ENCODE peak calls at places on chromosomes 1 and 21, in seven cellular contexts. One of them, this sample, is unnamed.

GRCh38 chr1:67618285-67619018 is 66.5 kb upstream of the GADD45A start:
- DNase-seq in A549: peak; percentile 50
- DNase-seq in SK-N-SH: no peak
- DNase-seq in K562: no peak
- DNase-seq in HCT116: no peak
- DNase-seq in GM23338: no peak
- DNase-seq in HepG2: no peak
- DNase-seq in this sample: no peak

GRCh38 chr1:4794020-4794780 is 139.8 kb downstream of the AJAP1 start:
- DNase-seq in A549: no peak
- DNase-seq in SK-N-SH: peak; percentile 66
- DNase-seq in K562: no peak
- DNase-seq in HCT116: no peak
- DNase-seq in GM23338: no peak
- DNase-seq in HepG2: no peak
- DNase-seq in this sample: no peak

GRCh38 chr1:41650176-41650519 is 165.7 kb upstream of the EDN2 start:
- DNase-seq in A549: no peak
- DNase-seq in SK-N-SH: no peak
- DNase-seq in K562: no peak
- DNase-seq in HCT116: no peak
- DNase-seq in GM23338: no peak
- DNase-seq in HepG2: no peak
- DNase-seq in this sample: no peak

GRCh38 chr1:247332901-247333361 is 1.3 kb upstream of the ZNF496 start:
- DNase-seq in A549: no peak
- DNase-seq in SK-N-SH: no peak
- DNase-seq in K562: peak; percentile 48
- DNase-seq in HCT116: no peak
- DNase-seq in GM23338: peak; percentile 30
- DNase-seq in HepG2: no peak
- DNase-seq in this sample: no peak

GRCh38 chr1:63777286-63777685 is 3.5 kb downstream of the ROR1 start:
- DNase-seq in A549: no peak
- DNase-seq in SK-N-SH: no peak
- DNase-seq in K562: no peak
- DNase-seq in HCT116: no peak
- DNase-seq in GM23338: no peak
- DNase-seq in HepG2: no peak
- DNase-seq in this sample: no peak

GRCh38 chr1:166090244-166090643 is 76.6 kb downstream of the FAM78B start:
- DNase-seq in A549: no peak
- DNase-seq in SK-N-SH: no peak
- DNase-seq in K562: no peak
- DNase-seq in HCT116: no peak
- DNase-seq in GM23338: peak; percentile 15
- DNase-seq in HepG2: no peak
- DNase-seq in this sample: no peak

GRCh38 chr21:45910548-45911221 is 70.9 kb upstream of the COL6A1 start:
- DNase-seq in A549: no peak
- DNase-seq in SK-N-SH: peak; percentile 89
- DNase-seq in K562: no peak
- DNase-seq in HCT116: no peak
- DNase-seq in GM23338: no peak
- DNase-seq in HepG2: no peak
- DNase-seq in this sample: no peak

GRCh38 chr21:38925923-38926322 is 120.2 kb downstream of the ETS2 start:
- DNase-seq in A549: no peak
- DNase-seq in SK-N-SH: no peak
- DNase-seq in K562: no peak
- DNase-seq in HCT116: no peak
- DNase-seq in GM23338: no peak
- DNase-seq in HepG2: no peak
- DNase-seq in this sample: no peak

GRCh38 chr1:201791775-201792166 is 37.2 kb upstream of the IPO9 start:
- DNase-seq in A549: no peak
- DNase-seq in SK-N-SH: peak; percentile 38
- DNase-seq in K562: no peak
- DNase-seq in HCT116: no peak
- DNase-seq in GM23338: no peak
- DNase-seq in HepG2: no peak
- DNase-seq in this sample: no peak

GRCh38 chr21:43608225-43608624 is 51.1 kb downstream of the HSF2BP start:
- DNase-seq in A549: no peak
- DNase-seq in SK-N-SH: no peak
- DNase-seq in K562: no peak
- DNase-seq in HCT116: no peak
- DNase-seq in GM23338: no peak
- DNase-seq in HepG2: no peak
- DNase-seq in this sample: no peak

GRCh38 chr1:29645586-29645985 is 409.3 kb downstream of the PTPRU start:
- DNase-seq in A549: no peak
- DNase-seq in SK-N-SH: no peak
- DNase-seq in K562: no peak
- DNase-seq in HCT116: no peak
- DNase-seq in GM23338: no peak
- DNase-seq in HepG2: no peak
- DNase-seq in this sample: no peak

GRCh38 chr21:16193758-16194606 is 464.2 kb downstream of the USP25 start:
- DNase-seq in A549: peak; percentile 81
- DNase-seq in SK-N-SH: no peak
- DNase-seq in K562: no peak
- DNase-seq in HCT116: no peak
- DNase-seq in GM23338: peak; percentile 77
- DNase-seq in HepG2: no peak
- DNase-seq in this sample: peak; percentile 81

GRCh38 chr1:186974774-186975181 is 146.0 kb downstream of the PLA2G4A start:
- DNase-seq in A549: peak; percentile 42
- DNase-seq in SK-N-SH: peak; percentile 7
- DNase-seq in K562: no peak
- DNase-seq in HCT116: no peak
- DNase-seq in GM23338: no peak
- DNase-seq in HepG2: no peak
- DNase-seq in this sample: no peak

GRCh38 chr1:56459260-56459659 is 120.1 kb downstream of the PLPP3 start:
- DNase-seq in A549: no peak
- DNase-seq in SK-N-SH: no peak
- DNase-seq in K562: no peak
- DNase-seq in HCT116: no peak
- DNase-seq in GM23338: no peak
- DNase-seq in HepG2: no peak
- DNase-seq in this sample: no peak

GRCh38 chr1:111127923-111128643 is 11.8 kb downstream of the DRAM2 start:
- DNase-seq in A549: no peak
- DNase-seq in SK-N-SH: no peak
- DNase-seq in K562: no peak
- DNase-seq in HCT116: no peak
- DNase-seq in GM23338: no peak
- DNase-seq in HepG2: no peak
- DNase-seq in this sample: peak; percentile 54

GRCh38 chr21:38905328-38905727 is 99.6 kb downstream of the ETS2 start:
- DNase-seq in A549: no peak
- DNase-seq in SK-N-SH: no peak
- DNase-seq in K562: no peak
- DNase-seq in HCT116: no peak
- DNase-seq in GM23338: peak; percentile 21
- DNase-seq in HepG2: no peak
- DNase-seq in this sample: no peak

GRCh38 chr1:179087665-179088064 is 5.8 kb downstream of the TOR3A start:
- DNase-seq in A549: no peak
- DNase-seq in SK-N-SH: no peak
- DNase-seq in K562: peak; percentile 39
- DNase-seq in HCT116: no peak
- DNase-seq in GM23338: peak; percentile 90
- DNase-seq in HepG2: no peak
- DNase-seq in this sample: no peak

GRCh38 chr1:157035121-157035520 is 10.4 kb downstream of the ARHGEF11 start:
- DNase-seq in A549: no peak
- DNase-seq in SK-N-SH: no peak
- DNase-seq in K562: no peak
- DNase-seq in HCT116: no peak
- DNase-seq in GM23338: no peak
- DNase-seq in HepG2: no peak
- DNase-seq in this sample: no peak

GRCh38 chr1:5798151-5798730 is 194.0 kb downstream of the NPHP4 start:
- DNase-seq in A549: no peak
- DNase-seq in SK-N-SH: peak; percentile 42
- DNase-seq in K562: no peak
- DNase-seq in HCT116: no peak
- DNase-seq in GM23338: no peak
- DNase-seq in HepG2: peak; percentile 55
- DNase-seq in this sample: no peak

GRCh38 chr1:241639653-241640148 is 468 bp downstream of the CHML start:
- DNase-seq in A549: peak; percentile 67
- DNase-seq in SK-N-SH: peak; percentile 78
- DNase-seq in K562: peak; percentile 68
- DNase-seq in HCT116: no peak
- DNase-seq in GM23338: peak; percentile 65
- DNase-seq in HepG2: peak; percentile 38
- DNase-seq in this sample: no peak

GRCh38 chr1:11681071-11681771 is at the start of gene MAD2L2:
- DNase-seq in A549: peak; percentile 73
- DNase-seq in SK-N-SH: peak; percentile 97
- DNase-seq in K562: peak; percentile 99
- DNase-seq in HCT116: peak; percentile 58
- DNase-seq in GM23338: peak; percentile 91
- DNase-seq in HepG2: peak; percentile 47
- DNase-seq in this sample: peak; percentile 77

GRCh38 chr21:39387461-39388037 is 38.7 kb upstream of the HMGN1 start:
- DNase-seq in A549: peak; percentile 88
- DNase-seq in SK-N-SH: peak; percentile 99
- DNase-seq in K562: peak; percentile 99
- DNase-seq in HCT116: peak; percentile 60
- DNase-seq in GM23338: peak; percentile 96
- DNase-seq in HepG2: peak; percentile 83
- DNase-seq in this sample: peak; percentile 94

GRCh38 chr1:202704601-202705000 is 5.7 kb downstream of the SYT2 start:
- DNase-seq in A549: no peak
- DNase-seq in SK-N-SH: no peak
- DNase-seq in K562: no peak
- DNase-seq in HCT116: no peak
- DNase-seq in GM23338: no peak
- DNase-seq in HepG2: no peak
- DNase-seq in this sample: no peak

GRCh38 chr1:89883030-89883379 is 62.2 kb downstream of the LRRC8D start:
- DNase-seq in A549: no peak
- DNase-seq in SK-N-SH: no peak
- DNase-seq in K562: no peak
- DNase-seq in HCT116: no peak
- DNase-seq in GM23338: no peak
- DNase-seq in HepG2: no peak
- DNase-seq in this sample: no peak

GRCh38 chr1:169348356-169349036 is 19.1 kb downstream of the NME7 start:
- DNase-seq in A549: peak; percentile 65
- DNase-seq in SK-N-SH: peak; percentile 37
- DNase-seq in K562: peak; percentile 28
- DNase-seq in HCT116: peak; percentile 57
- DNase-seq in GM23338: peak; percentile 69
- DNase-seq in HepG2: peak; percentile 43
- DNase-seq in this sample: no peak

GRCh38 chr1:115230281-115230680 is 107.8 kb downstream of the NGF start:
- DNase-seq in A549: no peak
- DNase-seq in SK-N-SH: no peak
- DNase-seq in K562: no peak
- DNase-seq in HCT116: no peak
- DNase-seq in GM23338: no peak
- DNase-seq in HepG2: no peak
- DNase-seq in this sample: no peak

GRCh38 chr1:6500446-6501406 is 9.3 kb upstream of the PLEKHG5 start:
- DNase-seq in A549: no peak
- DNase-seq in SK-N-SH: peak; percentile 33
- DNase-seq in K562: no peak
- DNase-seq in HCT116: no peak
- DNase-seq in GM23338: no peak
- DNase-seq in HepG2: no peak
- DNase-seq in this sample: no peak

GRCh38 chr1:155316922-155317321 is 3.8 kb upstream of the RUSC1 start:
- DNase-seq in A549: no peak
- DNase-seq in SK-N-SH: no peak
- DNase-seq in K562: no peak
- DNase-seq in HCT116: no peak
- DNase-seq in GM23338: no peak
- DNase-seq in HepG2: no peak
- DNase-seq in this sample: no peak
- TF ChIP-seq REST in A549: no peak
- TF ChIP-seq REST in SK-N-SH: no peak
- TF ChIP-seq REST in K562: no peak
- TF ChIP-seq REST in HCT116: no peak
- TF ChIP-seq REST in GM23338: no peak
- TF ChIP-seq REST in HepG2: no peak
- TF ChIP-seq REST in this sample: no peak

GRCh38 chr1:208065862-208066261 is 154.9 kb upstream of the CD34 start:
- DNase-seq in A549: no peak
- DNase-seq in SK-N-SH: no peak
- DNase-seq in K562: no peak
- DNase-seq in HCT116: no peak
- DNase-seq in GM23338: no peak
- DNase-seq in HepG2: no peak
- DNase-seq in this sample: peak; percentile 27
- TF ChIP-seq REST in A549: no peak
- TF ChIP-seq REST in SK-N-SH: no peak
- TF ChIP-seq REST in K562: no peak
- TF ChIP-seq REST in HCT116: no peak
- TF ChIP-seq REST in GM23338: no peak
- TF ChIP-seq REST in HepG2: no peak
- TF ChIP-seq REST in this sample: no peak

DNA sequence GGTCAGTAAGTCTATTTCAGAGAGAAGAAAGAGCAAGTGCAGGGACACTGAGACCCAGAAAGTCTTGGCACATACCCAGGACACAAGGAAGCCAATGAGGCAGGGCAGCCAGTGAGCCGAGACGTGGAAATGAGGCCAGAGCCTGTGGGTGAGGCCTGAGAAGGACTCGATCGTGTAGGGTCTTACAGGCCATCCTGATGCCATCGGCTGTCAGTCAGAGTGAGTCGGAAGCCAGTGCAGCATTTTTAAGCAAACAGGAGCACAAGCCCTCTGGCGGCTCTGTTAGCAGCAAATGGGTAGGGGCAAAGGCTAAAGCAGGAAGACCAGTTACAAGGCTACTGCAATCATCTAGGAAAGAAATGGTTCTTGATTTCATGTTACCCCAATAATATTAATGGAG is 6.0 kb upstream of the GJB3 start:
- DNase-seq in A549: no peak
- DNase-seq in SK-N-SH: no peak
- DNase-seq in K562: no peak
- DNase-seq in HCT116: no peak
- DNase-seq in GM23338: no peak
- DNase-seq in HepG2: no peak
- DNase-seq in this sample: no peak
- TF ChIP-seq REST in A549: no peak
- TF ChIP-seq REST in SK-N-SH: no peak
- TF ChIP-seq REST in K562: no peak
- TF ChIP-seq REST in HCT116: no peak
- TF ChIP-seq REST in GM23338: no peak
- TF ChIP-seq REST in HepG2: no peak
- TF ChIP-seq REST in this sample: no peak

DNA sequence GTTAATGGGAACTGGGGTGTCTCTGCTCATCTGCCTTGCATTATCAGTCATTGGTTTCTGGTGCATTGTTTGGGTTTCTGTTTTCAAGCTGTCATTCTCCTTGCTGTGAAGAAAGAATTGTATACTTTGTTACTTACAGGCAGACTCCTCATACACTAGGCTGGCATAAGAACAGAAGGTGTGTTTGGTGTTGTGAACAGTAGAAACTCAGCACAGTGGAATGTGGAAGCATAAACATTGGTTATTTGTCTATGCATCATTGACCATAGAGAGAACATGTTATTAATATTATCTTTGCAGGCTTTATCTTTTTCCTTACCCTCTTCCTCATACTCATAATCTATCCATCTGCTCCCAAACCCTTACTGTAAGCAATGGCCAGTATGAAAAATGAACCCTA is 18.2 kb downstream of the C1orf87 start:
- DNase-seq in A549: no peak
- DNase-seq in SK-N-SH: no peak
- DNase-seq in K562: no peak
- DNase-seq in HCT116: no peak
- DNase-seq in GM23338: no peak
- DNase-seq in HepG2: no peak
- DNase-seq in this sample: no peak
- TF ChIP-seq REST in A549: no peak
- TF ChIP-seq REST in SK-N-SH: no peak
- TF ChIP-seq REST in K562: no peak
- TF ChIP-seq REST in HCT116: no peak
- TF ChIP-seq REST in GM23338: no peak
- TF ChIP-seq REST in HepG2: no peak
- TF ChIP-seq REST in this sample: no peak